ENCODE peak calls at places on chromosome 13, in six cellular contexts. M is RWPE1; Z is T-helper 9 cell; V is esophagus squamous epithelium; E is A172; U is activated CD4-positive, alpha-beta T cell treated with anti-CD3 and anti-CD28 coated beads, Interleukin-2, amount 50 U/mL, for 1 hour. S is an unnamed sample.

GRCh38 chr13:75419656-75420055 is 62.3 kb downstream of the TBC1D4 start:
- DNase-seq in M (no peak), Z (no peak), V (no peak), E (no peak), U (no peak), S (no peak)

GRCh38 chr13:79711631-79712030 is 230.7 kb downstream of the NDFIP2 start:
- DNase-seq in M (no peak), Z (no peak), V (no peak), E (no peak), U (no peak), S (no peak)

GRCh38 chr13:65977525-65977924 is 1252.6 kb downstream of the PCDH9 start:
- DNase-seq in M (no peak), Z (no peak), V (no peak), E (no peak), U (no peak), S (no peak)

GRCh38 chr13:44117351-44117750 is 237.6 kb downstream of the LACC1 start:
- DNase-seq in M (no peak), Z (no peak), V (no peak), E (peak), U (no peak), S (no peak)

GRCh38 chr13:103960011-103960410 is 893.8 kb upstream of the SLC10A2 start:
- DNase-seq in M (no peak), Z (no peak), V (no peak), E (no peak), U (no peak), S (no peak)

GRCh38 chr13:113758651-113759524 is at the start of gene TMEM255B:
- DNase-seq in M (peak), Z (peak), V (peak), E (peak), U (peak), S (no peak)

GRCh38 chr13:114313061-114313860 is 1.0 kb upstream of the CHAMP1 start:
- DNase-seq in M (no peak), Z (no peak), V (no peak), E (peak), U (peak), S (no peak)

GRCh38 chr13:32669030-32669646 is 82.9 kb downstream of the PDS5B start:
- DNase-seq in M (peak), Z (no peak), V (no peak), E (peak), U (no peak), S (no peak)

GRCh38 chr13:30466358-30466714 is 600 bp upstream of the HMGB1 start:
- DNase-seq in M (peak), Z (no peak), V (no peak), E (peak), U (no peak), S (no peak)

GRCh38 chr13:21324793-21325192 is 134.3 kb downstream of the ZDHHC20 start:
- DNase-seq in M (no peak), Z (no peak), V (no peak), E (no peak), U (no peak), S (no peak)

GRCh38 chr13:99347911-99348451 is 40.8 kb upstream of the GPR183 start:
- DNase-seq in M (no peak), Z (no peak), V (no peak), E (no peak), U (no peak), S (no peak)

GRCh38 chr13:35930665-35931631 is 200.2 kb downstream of the DCLK1 start:
- DNase-seq in M (no peak), Z (no peak), V (no peak), E (peak), U (no peak), S (no peak)

GRCh38 chr13:43732726-43733125 is 54.0 kb downstream of the ENOX1 start:
- DNase-seq in M (no peak), Z (no peak), V (no peak), E (no peak), U (no peak), S (no peak)

GRCh38 chr13:19957320-19958118 is 1.0 kb upstream of the ZMYM2 start:
- DNase-seq in M (peak), Z (peak), V (peak), E (no peak), U (peak), S (peak)

GRCh38 chr13:110616103-110617101 is 1.1 kb downstream of the NAXD start:
- DNase-seq in M (peak), Z (no peak), V (no peak), E (no peak), U (peak), S (no peak)

GRCh38 chr13:84446972-84447700 is 564.9 kb upstream of the SLITRK1 start:
- DNase-seq in M (no peak), Z (no peak), V (no peak), E (no peak), U (no peak), S (no peak)

S was measured in vagina.